ENCODE peak calls at places on chromosomes 11 and 22, in seven cellular contexts. L is effector memory CD8-positive, alpha-beta T cell; T is RPMI7951; U is CD8-positive, alpha-beta T cell; W is tibial artery; C is non-pigmented ciliary epithelial cell; J is NCI-H1436. V is an unnamed sample.
A peak's percentile ranks its signal among the peaks of the same experiment; 100 is the strongest.

GRCh38 chr11:123174196-123175183 is 20.6 kb downstream of the CLMP start:
- DNase-seq in T (peak; percentile 97), U (no peak), W (peak; percentile 80), L (no peak), J (no peak), C (peak; percentile 90), V (peak; percentile 53)

GRCh38 chr22:18067121-18067520 is 10.7 kb upstream of the PEX26 start:
- DNase-seq in W (no peak), T (no peak), C (no peak), U (no peak), L (no peak), J (no peak), V (no peak)

GRCh38 chr11:705646-706438 is at the start of gene EPS8L2:
- DNase-seq in J (no peak), U (no peak), L (no peak), W (no peak), T (no peak), C (no peak), V (no peak)

GRCh38 chr11:43957571-43957970 is 15.1 kb downstream of the C11orf96 start:
- DNase-seq in J (no peak), T (no peak), W (no peak), C (no peak), L (no peak), U (no peak), V (no peak)

GRCh38 chr11:69234171-69234570 is 59.8 kb upstream of the MYEOV start:
- DNase-seq in T (no peak), C (no peak), U (no peak), L (no peak), J (no peak), W (peak; percentile 5), V (no peak)

GRCh38 chr11:9550209-9550628 is 23.3 kb upstream of the WEE1 start:
- DNase-seq in C (no peak), J (no peak), L (no peak), T (no peak), U (no peak), W (no peak), V (no peak)

GRCh38 chr22:42436402-42436801 is 4.2 kb upstream of the NFAM1 start:
- DNase-seq in J (no peak), C (no peak), T (no peak), W (no peak), L (no peak), U (no peak), V (no peak)

GRCh38 chr11:75527130-75527529 is 1.4 kb upstream of the GDPD5 start:
- DNase-seq in C (no peak), J (no peak), U (no peak), W (no peak), L (no peak), T (no peak), V (no peak)

GRCh38 chr11:106082096-106082495 is 4.6 kb downstream of the AASDHPPT start:
- DNase-seq in C (no peak), W (no peak), J (no peak), L (no peak), T (no peak), U (no peak), V (no peak)

GRCh38 chr22:40571887-40572286 is 64.6 kb downstream of the MRTFA start:
- DNase-seq in C (no peak), T (no peak), L (no peak), J (no peak), U (no peak), W (no peak), V (no peak)

GRCh38 chr11:83249972-83250593 is 36.1 kb downstream of the CCDC90B start:
- DNase-seq in C (no peak), T (peak; percentile 48), U (no peak), J (peak; percentile 17), W (no peak), L (no peak), V (peak; percentile 49)

GRCh38 chr22:42376721-42377177 is 55.5 kb downstream of the NFAM1 start:
- DNase-seq in U (no peak), L (no peak), W (peak; percentile 80), J (peak; percentile 58), T (peak; percentile 59), C (no peak), V (no peak)

GRCh38 chr11:12285811-12286222 is 91.6 kb upstream of the PARVA start:
- DNase-seq in J (no peak), L (no peak), C (no peak), W (no peak), U (no peak), T (peak; percentile 33), V (peak; percentile 51)

V was measured in A172.